ENCODE peak calls at places on chromosomes 16 and 17, in seven cellular contexts. One of them, this sample, is unnamed.

GRCh38 chr16:67169642-67170167 is 633 bp upstream of the NOL3 start:
- DNase-seq in AG20443: no peak
- DNase-seq in dorsolateral prefrontal cortex: no peak
- DNase-seq in T-helper 17 cell: no peak
- DNase-seq in RPMI7951: no peak
- DNase-seq in sciatic nerve: no peak
- DNase-seq in T-cell: no peak
- DNase-seq in this sample: no peak

GRCh38 chr17:65856865-65857264 is 295.4 kb upstream of the AXIN2 start:
- DNase-seq in RPMI7951: no peak
- DNase-seq in T-cell: no peak
- DNase-seq in AG20443: no peak
- DNase-seq in sciatic nerve: no peak
- DNase-seq in T-helper 17 cell: no peak
- DNase-seq in dorsolateral prefrontal cortex: no peak
- DNase-seq in this sample: no peak

GRCh38 chr17:65660947-65661346 is 99.5 kb upstream of the AXIN2 start:
- DNase-seq in AG20443: peak
- DNase-seq in dorsolateral prefrontal cortex: no peak
- DNase-seq in T-cell: no peak
- DNase-seq in RPMI7951: peak
- DNase-seq in sciatic nerve: no peak
- DNase-seq in T-helper 17 cell: no peak
- DNase-seq in this sample: no peak

GRCh38 chr16:53545433-53545832 is 42.4 kb upstream of the AKTIP start:
- DNase-seq in AG20443: no peak
- DNase-seq in sciatic nerve: no peak
- DNase-seq in T-cell: peak
- DNase-seq in dorsolateral prefrontal cortex: no peak
- DNase-seq in RPMI7951: no peak
- DNase-seq in T-helper 17 cell: peak
- DNase-seq in this sample: no peak

GRCh38 chr16:4749700-4750257 is 15.4 kb downstream of the DNAAF8 start:
- DNase-seq in AG20443: no peak
- DNase-seq in dorsolateral prefrontal cortex: no peak
- DNase-seq in sciatic nerve: no peak
- DNase-seq in T-cell: no peak
- DNase-seq in T-helper 17 cell: no peak
- DNase-seq in RPMI7951: no peak
- DNase-seq in this sample: no peak

GRCh38 chr16:69463876-69464275 is 39.5 kb downstream of the CYB5B start:
- DNase-seq in sciatic nerve: no peak
- DNase-seq in RPMI7951: no peak
- DNase-seq in T-helper 17 cell: no peak
- DNase-seq in T-cell: no peak
- DNase-seq in dorsolateral prefrontal cortex: no peak
- DNase-seq in AG20443: no peak
- DNase-seq in this sample: no peak

GRCh38 chr16:797120-797420 is 3.5 kb downstream of the GNG13 start:
- DNase-seq in T-helper 17 cell: no peak
- DNase-seq in AG20443: no peak
- DNase-seq in T-cell: no peak
- DNase-seq in sciatic nerve: no peak
- DNase-seq in RPMI7951: no peak
- DNase-seq in dorsolateral prefrontal cortex: no peak
- DNase-seq in this sample: no peak

GRCh38 chr16:85234310-85235235 is 122.3 kb upstream of the CIBAR2 start:
- DNase-seq in T-helper 17 cell: no peak
- DNase-seq in dorsolateral prefrontal cortex: no peak
- DNase-seq in RPMI7951: peak
- DNase-seq in T-cell: no peak
- DNase-seq in AG20443: peak
- DNase-seq in sciatic nerve: peak
- DNase-seq in this sample: peak

GRCh38 chr16:23145608-23146007 is 3.6 kb downstream of the USP31 start:
- DNase-seq in dorsolateral prefrontal cortex: no peak
- DNase-seq in AG20443: peak
- DNase-seq in RPMI7951: peak
- DNase-seq in T-helper 17 cell: no peak
- DNase-seq in T-cell: no peak
- DNase-seq in sciatic nerve: no peak
- DNase-seq in this sample: no peak

GRCh38 chr17:75835315-75835987 is 8.8 kb downstream of the UNC13D start:
- DNase-seq in dorsolateral prefrontal cortex: no peak
- DNase-seq in T-cell: no peak
- DNase-seq in sciatic nerve: no peak
- DNase-seq in T-helper 17 cell: no peak
- DNase-seq in AG20443: peak
- DNase-seq in RPMI7951: no peak
- DNase-seq in this sample: no peak

GRCh38 chr17:48626470-48627241 is 498 bp upstream of the HOXB9 start:
- DNase-seq in T-helper 17 cell: no peak
- DNase-seq in RPMI7951: peak
- DNase-seq in AG20443: no peak
- DNase-seq in T-cell: no peak
- DNase-seq in sciatic nerve: no peak
- DNase-seq in dorsolateral prefrontal cortex: no peak
- DNase-seq in this sample: no peak

GRCh38 chr16:5350118-5350517 is 252.5 kb upstream of the EEF2KMT start:
- DNase-seq in dorsolateral prefrontal cortex: no peak
- DNase-seq in T-cell: no peak
- DNase-seq in sciatic nerve: no peak
- DNase-seq in T-helper 17 cell: no peak
- DNase-seq in AG20443: no peak
- DNase-seq in RPMI7951: no peak
- DNase-seq in this sample: no peak

GRCh38 chr17:47733414-47734288 is 615 bp downstream of the TBX21 start:
- DNase-seq in T-helper 17 cell: no peak
- DNase-seq in dorsolateral prefrontal cortex: peak
- DNase-seq in T-cell: no peak
- DNase-seq in AG20443: no peak
- DNase-seq in RPMI7951: no peak
- DNase-seq in sciatic nerve: peak
- DNase-seq in this sample: no peak

GRCh38 chr17:41967921-41968578 is 1.5 kb downstream of the CNP start:
- DNase-seq in dorsolateral prefrontal cortex: no peak
- DNase-seq in T-cell: no peak
- DNase-seq in RPMI7951: no peak
- DNase-seq in AG20443: no peak
- DNase-seq in sciatic nerve: no peak
- DNase-seq in T-helper 17 cell: no peak
- DNase-seq in this sample: no peak

GRCh38 chr17:40322417-40323315 is 13.7 kb downstream of the RARA start:
- DNase-seq in RPMI7951: peak
- DNase-seq in dorsolateral prefrontal cortex: no peak
- DNase-seq in sciatic nerve: no peak
- DNase-seq in T-helper 17 cell: peak
- DNase-seq in AG20443: peak
- DNase-seq in T-cell: peak
- DNase-seq in this sample: no peak

GRCh38 chr16:22161999-22162657 is at the start of gene SDR42E2:
- DNase-seq in T-cell: peak
- DNase-seq in AG20443: no peak
- DNase-seq in RPMI7951: no peak
- DNase-seq in sciatic nerve: no peak
- DNase-seq in T-helper 17 cell: peak
- DNase-seq in dorsolateral prefrontal cortex: no peak
- DNase-seq in this sample: peak

GRCh38 chr16:8880839-8881510 is 1.2 kb upstream of the LITAFD start:
- DNase-seq in RPMI7951: no peak
- DNase-seq in AG20443: no peak
- DNase-seq in T-helper 17 cell: no peak
- DNase-seq in sciatic nerve: no peak
- DNase-seq in dorsolateral prefrontal cortex: no peak
- DNase-seq in T-cell: no peak
- DNase-seq in this sample: no peak

GRCh38 chr16:30027588-30028437 is 3.3 kb downstream of the TLCD3B start:
- DNase-seq in T-cell: no peak
- DNase-seq in sciatic nerve: no peak
- DNase-seq in RPMI7951: no peak
- DNase-seq in T-helper 17 cell: no peak
- DNase-seq in dorsolateral prefrontal cortex: no peak
- DNase-seq in AG20443: no peak
- DNase-seq in this sample: no peak

GRCh38 chr17:79832211-79833109 is 6.8 kb downstream of the CBX4 start:
- DNase-seq in dorsolateral prefrontal cortex: no peak
- DNase-seq in T-helper 17 cell: no peak
- DNase-seq in sciatic nerve: no peak
- DNase-seq in T-cell: no peak
- DNase-seq in AG20443: no peak
- DNase-seq in RPMI7951: peak
- DNase-seq in this sample: no peak

GRCh38 chr16:27241658-27242057 is 26.9 kb downstream of the NSMCE1 start:
- DNase-seq in dorsolateral prefrontal cortex: no peak
- DNase-seq in T-helper 17 cell: no peak
- DNase-seq in sciatic nerve: no peak
- DNase-seq in RPMI7951: peak
- DNase-seq in AG20443: no peak
- DNase-seq in T-cell: no peak
- DNase-seq in this sample: no peak

GRCh38 chr17:1398900-1399299 is 1.1 kb downstream of the YWHAE start:
- DNase-seq in RPMI7951: peak
- DNase-seq in T-helper 17 cell: no peak
- DNase-seq in T-cell: no peak
- DNase-seq in dorsolateral prefrontal cortex: no peak
- DNase-seq in AG20443: peak
- DNase-seq in sciatic nerve: no peak
- DNase-seq in this sample: no peak

GRCh38 chr17:64261422-64262124 is 1.5 kb downstream of the TEX2 start:
- DNase-seq in dorsolateral prefrontal cortex: no peak
- DNase-seq in sciatic nerve: no peak
- DNase-seq in AG20443: no peak
- DNase-seq in RPMI7951: no peak
- DNase-seq in T-helper 17 cell: no peak
- DNase-seq in T-cell: no peak
- DNase-seq in this sample: no peak

GRCh38 chr16:89574681-89575246 is 794 bp upstream of the CPNE7 start:
- DNase-seq in dorsolateral prefrontal cortex: no peak
- DNase-seq in AG20443: peak
- DNase-seq in RPMI7951: peak
- DNase-seq in T-cell: peak
- DNase-seq in T-helper 17 cell: peak
- DNase-seq in sciatic nerve: no peak
- DNase-seq in this sample: peak

GRCh38 chr17:50028207-50029120 is 27.4 kb upstream of the ITGA3 start:
- DNase-seq in dorsolateral prefrontal cortex: no peak
- DNase-seq in RPMI7951: peak
- DNase-seq in sciatic nerve: no peak
- DNase-seq in AG20443: peak
- DNase-seq in T-helper 17 cell: no peak
- DNase-seq in T-cell: no peak
- DNase-seq in this sample: no peak

GRCh38 chr16:87951550-87952538 is 610 bp downstream of the BANP start:
- DNase-seq in AG20443: no peak
- DNase-seq in T-helper 17 cell: no peak
- DNase-seq in sciatic nerve: peak
- DNase-seq in dorsolateral prefrontal cortex: no peak
- DNase-seq in T-cell: no peak
- DNase-seq in RPMI7951: no peak
- DNase-seq in this sample: peak

GRCh38 chr16:57023541-57024249 is 34.3 kb downstream of the NLRC5 start:
- DNase-seq in dorsolateral prefrontal cortex: no peak
- DNase-seq in AG20443: no peak
- DNase-seq in T-cell: peak
- DNase-seq in sciatic nerve: peak
- DNase-seq in T-helper 17 cell: peak
- DNase-seq in RPMI7951: no peak
- DNase-seq in this sample: no peak

GRCh38 chr16:53991181-53992056 is 287.5 kb downstream of the FTO start:
- DNase-seq in T-cell: no peak
- DNase-seq in RPMI7951: peak
- DNase-seq in dorsolateral prefrontal cortex: no peak
- DNase-seq in AG20443: no peak
- DNase-seq in sciatic nerve: no peak
- DNase-seq in T-helper 17 cell: no peak
- DNase-seq in this sample: no peak

GRCh38 chr17:72270530-72270929 is 149.7 kb downstream of the SOX9 start:
- DNase-seq in T-cell: no peak
- DNase-seq in T-helper 17 cell: no peak
- DNase-seq in RPMI7951: peak
- DNase-seq in sciatic nerve: peak
- DNase-seq in dorsolateral prefrontal cortex: no peak
- DNase-seq in AG20443: no peak
- DNase-seq in this sample: no peak

GRCh38 chr17:897970-898619 is 81.5 kb downstream of the NXN start:
- DNase-seq in RPMI7951: no peak
- DNase-seq in sciatic nerve: no peak
- DNase-seq in AG20443: no peak
- DNase-seq in dorsolateral prefrontal cortex: no peak
- DNase-seq in T-helper 17 cell: no peak
- DNase-seq in T-cell: no peak
- DNase-seq in this sample: no peak

GRCh38 chr16:27322858-27323780 is 9.3 kb downstream of the IL4R start:
- DNase-seq in sciatic nerve: peak
- DNase-seq in T-cell: no peak
- DNase-seq in RPMI7951: no peak
- DNase-seq in dorsolateral prefrontal cortex: no peak
- DNase-seq in T-helper 17 cell: no peak
- DNase-seq in AG20443: no peak
- DNase-seq in this sample: no peak

GRCh38 chr17:17467720-17468119 is 9.1 kb upstream of the MED9 start:
- DNase-seq in dorsolateral prefrontal cortex: no peak
- DNase-seq in AG20443: peak
- DNase-seq in T-helper 17 cell: no peak
- DNase-seq in T-cell: no peak
- DNase-seq in RPMI7951: peak
- DNase-seq in sciatic nerve: no peak
- DNase-seq in this sample: no peak

GRCh38 chr17:83194189-83194565 is 114.8 kb downstream of the METRNL start:
- DNase-seq in RPMI7951: no peak
- DNase-seq in T-helper 17 cell: no peak
- DNase-seq in T-cell: no peak
- DNase-seq in dorsolateral prefrontal cortex: no peak
- DNase-seq in AG20443: no peak
- DNase-seq in sciatic nerve: peak
- DNase-seq in this sample: no peak

GRCh38 chr17:3693099-3693498 is 2.9 kb downstream of the P2RX5 start:
- DNase-seq in AG20443: no peak
- DNase-seq in dorsolateral prefrontal cortex: no peak
- DNase-seq in sciatic nerve: no peak
- DNase-seq in T-cell: no peak
- DNase-seq in RPMI7951: no peak
- DNase-seq in T-helper 17 cell: no peak
- DNase-seq in this sample: no peak

GRCh38 chr16:30652005-30652296 is 1.2 kb downstream of the PRR14 start:
- DNase-seq in sciatic nerve: no peak
- DNase-seq in T-cell: no peak
- DNase-seq in RPMI7951: no peak
- DNase-seq in T-helper 17 cell: no peak
- DNase-seq in dorsolateral prefrontal cortex: no peak
- DNase-seq in AG20443: no peak
- DNase-seq in this sample: no peak

GRCh38 chr16:79707867-79708266 is 107.3 kb upstream of the MAF start:
- DNase-seq in T-cell: no peak
- DNase-seq in RPMI7951: no peak
- DNase-seq in sciatic nerve: peak
- DNase-seq in dorsolateral prefrontal cortex: no peak
- DNase-seq in T-helper 17 cell: no peak
- DNase-seq in AG20443: peak
- DNase-seq in this sample: no peak

GRCh38 chr17:43720311-43721060 is 38.1 kb downstream of the SOST start:
- DNase-seq in sciatic nerve: peak
- DNase-seq in dorsolateral prefrontal cortex: peak
- DNase-seq in T-helper 17 cell: peak
- DNase-seq in AG20443: peak
- DNase-seq in T-cell: peak
- DNase-seq in RPMI7951: peak
- DNase-seq in this sample: peak

GRCh38 chr17:63519972-63520882 is 2.9 kb upstream of the KCNH6 start:
- DNase-seq in T-helper 17 cell: no peak
- DNase-seq in T-cell: no peak
- DNase-seq in dorsolateral prefrontal cortex: no peak
- DNase-seq in RPMI7951: no peak
- DNase-seq in sciatic nerve: no peak
- DNase-seq in AG20443: no peak
- DNase-seq in this sample: no peak

GRCh38 chr16:89304181-89304851 is 86.8 kb downstream of the ZNF778 start:
- DNase-seq in RPMI7951: no peak
- DNase-seq in dorsolateral prefrontal cortex: no peak
- DNase-seq in AG20443: no peak
- DNase-seq in sciatic nerve: no peak
- DNase-seq in T-cell: no peak
- DNase-seq in T-helper 17 cell: no peak
- DNase-seq in this sample: no peak

This sample was measured in progenitor cell of endocrine pancreas.